ENCODE peak calls at places on chromosomes 12 and 14, in four cellular contexts. S is tibial artery, A is PC-9, B is small intestine. L is an unnamed sample.
A peak's percentile ranks its signal among the peaks of the same experiment; 100 is the strongest.

GRCh38 chr12:26918321-26919215 is 19.2 kb downstream of the INTS13 start:
- DNase-seq in S (no peak), B (no peak), A (peak; percentile 37), L (no peak)

GRCh38 chr12:40099423-40099853 is 6.4 kb downstream of the SLC2A13 start:
- DNase-seq in B (peak; percentile 89), A (no peak), S (no peak), L (no peak)

GRCh38 chr14:69937367-69937777 is 58.2 kb downstream of the SMOC1 start:
- DNase-seq in B (no peak), S (no peak), A (no peak), L (no peak)

GRCh38 chr14:35557221-35557747 is 23.3 kb downstream of the INSM2 start:
- DNase-seq in A (no peak), S (no peak), B (no peak), L (no peak)

GRCh38 chr12:89906824-89907223 is 198.2 kb upstream of the ATP2B1 start:
- DNase-seq in A (no peak), B (no peak), S (no peak), L (no peak)

GRCh38 chr12:4563336-4563735 is 1.3 kb downstream of the DYRK4 start:
- DNase-seq in S (no peak), B (no peak), A (no peak), L (no peak)

GRCh38 chr14:92675421-92675820 is 73.0 kb downstream of the LGMN start:
- DNase-seq in B (no peak), A (no peak), S (no peak), L (no peak)

GRCh38 chr14:35534130-35534883 is at the start of gene INSM2:
- DNase-seq in S (no peak), A (no peak), B (no peak), L (no peak)

GRCh38 chr12:56297400-56297799 is 2.7 kb downstream of the CS start:
- DNase-seq in A (no peak), B (no peak), S (no peak), L (no peak)

GRCh38 chr12:113007166-113007565 is 28.8 kb downstream of the OAS2 start:
- DNase-seq in B (no peak), A (peak; percentile 40), S (no peak), L (peak; percentile 56)

GRCh38 chr12:40474630-40475029 is 217.6 kb upstream of the CNTN1 start:
- DNase-seq in S (no peak), B (no peak), A (no peak), L (no peak)

GRCh38 chr12:104340917-104341611 is 37.5 kb downstream of the EID3 start:
- DNase-seq in B (no peak), S (no peak), A (no peak), L (no peak)

GRCh38 chr14:65847065-65847847 is 434.7 kb downstream of the FUT8 start:
- DNase-seq in B (peak; percentile 70), A (no peak), S (no peak), L (no peak)

GRCh38 chr14:103155013-103155412 is 31.8 kb downstream of the TNFAIP2 start:
- DNase-seq in S (peak; percentile 85), A (peak; percentile 98), B (peak; percentile 68), L (peak; percentile 60)

GRCh38 chr12:101924647-101925046 is 47.3 kb downstream of the DRAM1 start:
- DNase-seq in A (no peak), S (no peak), B (no peak), L (no peak)

GRCh38 chr12:115922952-115923564 is 354.4 kb downstream of the MED13L start:
- DNase-seq in A (peak; percentile 46), S (no peak), B (peak; percentile 27), L (no peak)

GRCh38 chr12:17950898-17951297 is 139.1 kb downstream of the RERGL start:
- DNase-seq in S (no peak), B (no peak), A (no peak), L (no peak)

GRCh38 chr14:99230271-99231141 is 41.5 kb downstream of the BCL11B start:
- DNase-seq in B (peak; percentile 47), S (no peak), A (no peak), L (peak; percentile 47)

GRCh38 chr12:132423251-132424117 is 66.5 kb upstream of the FBRSL1 start:
- DNase-seq in A (no peak), B (peak; percentile 42), S (no peak), L (no peak)

GRCh38 chr14:68208218-68208617 is 388.6 kb downstream of the RAD51B start:
- DNase-seq in A (no peak), B (no peak), S (no peak), L (no peak)

GRCh38 chr14:104702106-104702505 is 12.7 kb downstream of the INF2 start:
- DNase-seq in A (no peak), S (no peak), B (no peak), L (no peak)
- H3K36me3 ChIP-seq in A (peaks cover 3% of the 10 kb centered on the region), S (peaks cover 63% of the 10 kb centered on the region), B (no peaks in the 10 kb centered on the region), L (peaks cover 81% of the 10 kb centered on the region)

DNA sequence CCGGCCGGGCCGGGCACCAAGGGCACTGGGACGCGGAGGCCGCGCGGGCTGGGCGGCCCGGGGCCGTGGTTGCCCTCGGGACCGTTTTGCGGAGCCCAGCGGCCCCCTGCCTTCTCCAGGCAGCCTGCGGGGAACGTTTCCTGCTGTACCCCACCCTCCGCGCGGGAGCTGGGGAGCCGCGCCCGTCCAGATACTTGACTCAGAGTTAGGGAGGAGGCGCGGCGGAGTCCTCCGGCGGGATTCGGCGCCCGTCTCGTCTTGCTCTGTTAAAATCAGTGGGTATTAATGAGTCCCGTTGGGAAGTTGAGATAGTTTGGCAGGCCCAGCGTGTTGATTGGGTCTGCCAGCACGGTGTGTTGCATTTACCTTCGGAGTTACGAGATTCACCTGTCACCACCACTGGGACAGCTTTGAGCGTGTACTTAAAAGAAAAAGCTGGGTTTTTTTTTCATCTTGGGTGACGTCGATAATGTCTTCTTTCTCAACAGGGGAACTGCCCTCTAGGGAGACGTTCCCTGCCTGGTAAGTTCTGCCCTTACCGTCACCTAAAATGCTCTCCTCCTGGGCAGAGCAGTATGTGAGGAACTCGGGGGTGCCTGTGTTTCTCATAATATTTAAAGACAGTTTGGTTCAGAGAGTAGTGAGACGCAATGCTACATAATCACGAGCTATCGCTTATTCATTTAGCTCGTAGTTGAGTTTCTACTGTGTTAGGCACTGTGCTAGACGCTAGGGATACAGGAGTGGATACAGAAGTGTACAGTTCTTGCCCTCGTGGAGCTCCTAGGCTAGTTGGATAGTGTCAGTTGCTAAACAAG is 596 bp downstream of the DLST start:
- DNase-seq in S (peak; percentile 54), B (peak; percentile 56), A (peak; percentile 52), L (no peak)
- H3K4me3 ChIP-seq in S (peak overlapping the region; percentile 87), B (peak overlapping the region; percentile 77), A (peak overlapping the region; percentile 75), L (peak overlapping the region; percentile 98)

DNA sequence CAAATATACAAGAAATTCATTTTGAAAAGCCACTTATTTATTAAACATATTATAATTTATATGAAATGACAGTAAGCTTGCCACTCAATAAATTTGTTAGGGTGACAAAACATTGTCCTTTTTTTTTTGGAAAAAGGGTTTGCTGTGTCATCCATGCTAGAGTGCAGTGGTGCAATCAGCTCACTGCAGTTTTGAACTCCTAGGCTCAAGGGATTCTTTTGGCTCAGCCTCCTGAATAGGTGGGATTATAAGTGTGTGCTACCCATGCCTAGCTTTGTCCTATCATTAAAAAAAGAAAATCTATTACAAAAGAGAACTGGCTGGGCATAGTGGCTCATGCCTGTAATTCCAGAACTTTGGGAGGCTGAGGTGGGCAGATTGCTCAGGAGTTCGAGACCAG is 66.8 kb downstream of the FGD6 start:
- DNase-seq in A (no peak), S (no peak), B (no peak), L (no peak)
- H3K27ac ChIP-seq in A (no peak overlapping the region), S (no peak overlapping the region), B (no peak overlapping the region), L (no peak overlapping the region)

GRCh38 chr12:48777501-48778400 is 11.1 kb downstream of the ADCY6 start:
- DNase-seq in B (no peak), S (no peak), A (no peak), L (no peak)

GRCh38 chr12:48775299-48775698 is 13.6 kb downstream of the ADCY6 start:
- DNase-seq in A (no peak), B (no peak), S (no peak), L (no peak)

GRCh38 chr12:48773686-48774085 is 15.2 kb downstream of the ADCY6 start:
- DNase-seq in S (no peak), B (no peak), A (no peak), L (no peak)

GRCh38 chr12:48776956-48777355 is 11.9 kb downstream of the ADCY6 start:
- DNase-seq in S (no peak), B (no peak), A (no peak), L (no peak)

GRCh38 chr12:48775991-48776649 is 12.8 kb downstream of the ADCY6 start:
- DNase-seq in A (no peak), B (no peak), S (no peak), L (no peak)
- H3K36me3 ChIP-seq in A (peaks cover 10% of the 10 kb centered on the region), B (peaks cover 2% of the 10 kb centered on the region), S (peaks cover 70% of the 10 kb centered on the region), L (peaks cover 52% of the 10 kb centered on the region)

DNA sequence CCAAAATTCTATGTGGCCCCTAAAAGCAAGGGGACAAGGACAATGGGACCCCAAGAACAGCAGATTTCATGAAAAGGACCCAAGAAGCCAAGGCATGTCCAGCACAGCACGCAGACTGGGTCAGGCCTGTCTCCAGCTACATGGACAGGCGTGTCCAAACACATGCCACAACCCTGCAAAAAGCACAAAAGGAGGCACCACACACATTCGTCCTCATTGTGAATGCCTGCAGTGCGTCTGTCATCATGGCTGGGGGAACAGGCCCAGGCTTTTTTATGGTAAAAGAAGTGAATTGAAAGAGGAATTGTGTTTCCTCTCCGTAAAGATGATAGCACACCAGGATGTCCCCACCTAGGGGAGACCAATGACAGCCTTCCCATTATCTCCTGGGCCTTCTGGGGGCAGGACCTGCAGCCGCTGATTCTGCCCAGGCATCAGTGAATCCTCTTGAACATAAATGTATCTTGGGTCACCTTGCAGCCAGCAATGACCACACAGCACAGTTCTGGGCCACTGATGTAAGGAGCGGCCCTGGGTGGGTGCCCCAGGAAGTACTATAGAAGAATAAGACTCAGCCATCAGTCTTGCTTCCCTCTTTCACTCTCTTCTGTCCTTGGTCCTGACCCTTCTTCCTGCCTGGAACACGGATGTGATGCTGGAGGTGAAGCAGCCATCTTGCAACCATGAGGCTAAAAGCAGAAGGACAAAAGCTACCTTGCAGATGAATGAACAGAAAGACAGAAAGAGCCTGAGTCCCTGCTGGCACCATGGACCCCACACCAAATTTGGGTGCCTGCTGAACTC is 29.8 kb upstream of the C14orf180 start:
- DNase-seq in B (no peak), S (no peak), A (no peak), L (no peak)
- H3K4me3 ChIP-seq in B (no peak overlapping the region), S (no peak overlapping the region), A (no peak overlapping the region), L (no peak overlapping the region)

GRCh38 chr12:124019115-124019514 is 46.1 kb downstream of the ZNF664 start:
- DNase-seq in S (no peak), B (no peak), A (no peak), L (no peak)

GRCh38 chr12:124018526-124018925 is 45.5 kb downstream of the ZNF664 start:
- DNase-seq in S (no peak), A (no peak), B (no peak), L (no peak)

GRCh38 chr12:124022161-124022560 is 49.1 kb downstream of the ZNF664 start:
- DNase-seq in B (no peak), A (no peak), S (no peak), L (no peak)

GRCh38 chr12:124021025-124021406 is 48.0 kb downstream of the ZNF664 start:
- DNase-seq in S (no peak), B (no peak), A (no peak), L (no peak)

GRCh38 chr12:124020398-124021024 is 47.5 kb downstream of the ZNF664 start:
- DNase-seq in B (no peak), S (peak; percentile 47), A (no peak), L (no peak)
- H3K27ac ChIP-seq in B (no peak overlapping the region), S (peak overlapping the region; percentile 29), A (no peak overlapping the region), L (no peak overlapping the region)

GRCh38 chr12:64469455-64470142 is 17.7 kb downstream of the TBK1 start:
- DNase-seq in S (no peak), A (no peak), B (no peak), L (peak; percentile 58)
- H3K36me3 ChIP-seq in S (peaks cover 84% of the 10 kb centered on the region), A (peaks cover 45% of the 10 kb centered on the region), B (peaks cover 10% of the 10 kb centered on the region), L (peaks cover 89% of the 10 kb centered on the region)